ENCODE peak calls at places on chromosomes 16 and 17, in eight cellular contexts. One of them, this sample, is unnamed.

GRCh38 chr17:8572767-8573166 is 57.8 kb downstream of the MYH10 start:
- DNase-seq in GM23248: peak; percentile 22
- DNase-seq in astrocyte: no peak
- DNase-seq in HCT116: no peak
- DNase-seq in PC-9: no peak
- DNase-seq in H1: no peak
- DNase-seq in neural progenitor cell: no peak
- DNase-seq in GM23338: no peak
- DNase-seq in this sample: no peak

GRCh38 chr16:15832241-15832640 is 24.6 kb downstream of the MYH11 start:
- DNase-seq in PC-9: no peak
- DNase-seq in GM23248: no peak
- DNase-seq in neural progenitor cell: no peak
- DNase-seq in HCT116: no peak
- DNase-seq in GM23338: no peak
- DNase-seq in astrocyte: no peak
- DNase-seq in H1: no peak
- DNase-seq in this sample: no peak

GRCh38 chr17:4179071-4179470 is 36.1 kb downstream of the CYB5D2 start:
- DNase-seq in neural progenitor cell: no peak
- DNase-seq in GM23338: no peak
- DNase-seq in HCT116: no peak
- DNase-seq in PC-9: no peak
- DNase-seq in GM23248: no peak
- DNase-seq in astrocyte: no peak
- DNase-seq in H1: no peak
- DNase-seq in this sample: no peak

GRCh38 chr16:89320717-89321501 is 103.4 kb downstream of the ZNF778 start:
- DNase-seq in neural progenitor cell: peak; percentile 67
- DNase-seq in GM23248: peak; percentile 32
- DNase-seq in astrocyte: peak; percentile 69
- DNase-seq in PC-9: peak; percentile 76
- DNase-seq in HCT116: no peak
- DNase-seq in GM23338: peak; percentile 74
- DNase-seq in H1: no peak
- DNase-seq in this sample: no peak

GRCh38 chr16:69718365-69718764 is 8.0 kb downstream of the NQO1 start:
- DNase-seq in astrocyte: no peak
- DNase-seq in GM23338: no peak
- DNase-seq in PC-9: no peak
- DNase-seq in H1: no peak
- DNase-seq in neural progenitor cell: no peak
- DNase-seq in GM23248: no peak
- DNase-seq in HCT116: no peak
- DNase-seq in this sample: no peak

GRCh38 chr17:29699283-29699682 is 76.6 kb upstream of the CORO6 start:
- DNase-seq in GM23338: no peak
- DNase-seq in neural progenitor cell: no peak
- DNase-seq in GM23248: no peak
- DNase-seq in astrocyte: no peak
- DNase-seq in H1: no peak
- DNase-seq in HCT116: no peak
- DNase-seq in PC-9: no peak
- DNase-seq in this sample: no peak

GRCh38 chr17:67615011-67615561 is 102.7 kb upstream of the NOL11 start:
- DNase-seq in neural progenitor cell: peak; percentile 15
- DNase-seq in GM23248: no peak
- DNase-seq in GM23338: peak; percentile 40
- DNase-seq in H1: no peak
- DNase-seq in HCT116: no peak
- DNase-seq in astrocyte: peak; percentile 25
- DNase-seq in PC-9: no peak
- DNase-seq in this sample: no peak

GRCh38 chr17:4532860-4533521 is 22.2 kb downstream of the MYBBP1A start:
- DNase-seq in PC-9: no peak
- DNase-seq in H1: no peak
- DNase-seq in HCT116: no peak
- DNase-seq in GM23248: no peak
- DNase-seq in neural progenitor cell: no peak
- DNase-seq in GM23338: no peak
- DNase-seq in astrocyte: no peak
- DNase-seq in this sample: no peak

GRCh38 chr16:89089142-89089541 is 4.5 kb upstream of the ACSF3 start:
- DNase-seq in astrocyte: no peak
- DNase-seq in neural progenitor cell: peak; percentile 40
- DNase-seq in GM23338: peak; percentile 53
- DNase-seq in GM23248: no peak
- DNase-seq in HCT116: no peak
- DNase-seq in PC-9: no peak
- DNase-seq in H1: no peak
- DNase-seq in this sample: no peak

GRCh38 chr17:46262271-46262670 is 32.7 kb upstream of the LRRC37A start:
- DNase-seq in neural progenitor cell: no peak
- DNase-seq in astrocyte: no peak
- DNase-seq in HCT116: no peak
- DNase-seq in H1: no peak
- DNase-seq in GM23338: no peak
- DNase-seq in GM23248: no peak
- DNase-seq in PC-9: no peak
- DNase-seq in this sample: no peak

GRCh38 chr17:18963126-18964017 is 11.4 kb downstream of the SLC5A10 start:
- DNase-seq in neural progenitor cell: no peak
- DNase-seq in H1: no peak
- DNase-seq in HCT116: no peak
- DNase-seq in GM23248: peak; percentile 77
- DNase-seq in astrocyte: no peak
- DNase-seq in GM23338: no peak
- DNase-seq in PC-9: no peak
- DNase-seq in this sample: no peak

GRCh38 chr17:59366773-59367656 is 35.6 kb downstream of the YPEL2 start:
- DNase-seq in astrocyte: peak; percentile 74
- DNase-seq in H1: no peak
- DNase-seq in GM23338: no peak
- DNase-seq in PC-9: no peak
- DNase-seq in HCT116: no peak
- DNase-seq in GM23248: peak; percentile 67
- DNase-seq in neural progenitor cell: no peak
- DNase-seq in this sample: no peak

GRCh38 chr16:165539-166374 is at the start of gene HBM:
- DNase-seq in GM23248: no peak
- DNase-seq in astrocyte: no peak
- DNase-seq in neural progenitor cell: peak; percentile 43
- DNase-seq in PC-9: no peak
- DNase-seq in H1: no peak
- DNase-seq in GM23338: peak; percentile 40
- DNase-seq in HCT116: no peak
- DNase-seq in this sample: no peak
- TF ChIP-seq EZH2 in GM23248: peak; percentile 88
- TF ChIP-seq EZH2 in astrocyte: peak; percentile 84
- TF ChIP-seq EZH2 in neural progenitor cell: peak; percentile 100
- TF ChIP-seq EZH2 in PC-9: no peak
- TF ChIP-seq EZH2 in H1: peak; percentile 94
- TF ChIP-seq EZH2 in GM23338: peak; percentile 85
- TF ChIP-seq EZH2 in HCT116: no peak
- TF ChIP-seq EZH2 in this sample: no peak

GRCh38 chr16:68645494-68646388 is 631 bp downstream of the CDH3 start:
- DNase-seq in GM23338: peak; percentile 90
- DNase-seq in PC-9: peak; percentile 44
- DNase-seq in H1: no peak
- DNase-seq in astrocyte: no peak
- DNase-seq in GM23248: peak; percentile 13
- DNase-seq in HCT116: no peak
- DNase-seq in neural progenitor cell: peak; percentile 86
- DNase-seq in this sample: no peak
- TF ChIP-seq EZH2 in GM23338: no peak
- TF ChIP-seq EZH2 in PC-9: no peak
- TF ChIP-seq EZH2 in H1: no peak
- TF ChIP-seq EZH2 in astrocyte: peak; percentile 91
- TF ChIP-seq EZH2 in GM23248: peak; percentile 67
- TF ChIP-seq EZH2 in HCT116: no peak
- TF ChIP-seq EZH2 in neural progenitor cell: no peak
- TF ChIP-seq EZH2 in this sample: no peak

GRCh38 chr17:51536627-51537026 is 276.3 kb downstream of the UTP18 start:
- DNase-seq in neural progenitor cell: no peak
- DNase-seq in HCT116: no peak
- DNase-seq in astrocyte: no peak
- DNase-seq in GM23248: no peak
- DNase-seq in GM23338: no peak
- DNase-seq in H1: no peak
- DNase-seq in PC-9: no peak
- DNase-seq in this sample: no peak

GRCh38 chr17:51541215-51541614 is 280.9 kb downstream of the UTP18 start:
- DNase-seq in GM23248: no peak
- DNase-seq in neural progenitor cell: no peak
- DNase-seq in PC-9: no peak
- DNase-seq in H1: no peak
- DNase-seq in GM23338: no peak
- DNase-seq in astrocyte: no peak
- DNase-seq in HCT116: no peak
- DNase-seq in this sample: no peak

GRCh38 chr17:51540151-51540550 is 279.8 kb downstream of the UTP18 start:
- DNase-seq in H1: no peak
- DNase-seq in HCT116: peak; percentile 26
- DNase-seq in neural progenitor cell: no peak
- DNase-seq in PC-9: no peak
- DNase-seq in astrocyte: no peak
- DNase-seq in GM23248: no peak
- DNase-seq in GM23338: peak; percentile 5
- DNase-seq in this sample: no peak

GRCh38 chr17:51537996-51538550 is 277.7 kb downstream of the UTP18 start:
- DNase-seq in GM23338: no peak
- DNase-seq in PC-9: no peak
- DNase-seq in H1: no peak
- DNase-seq in astrocyte: no peak
- DNase-seq in neural progenitor cell: no peak
- DNase-seq in GM23248: no peak
- DNase-seq in HCT116: no peak
- DNase-seq in this sample: no peak
- TF ChIP-seq EZH2 in GM23338: no peak
- TF ChIP-seq EZH2 in PC-9: no peak
- TF ChIP-seq EZH2 in H1: no peak
- TF ChIP-seq EZH2 in astrocyte: no peak
- TF ChIP-seq EZH2 in neural progenitor cell: no peak
- TF ChIP-seq EZH2 in GM23248: no peak
- TF ChIP-seq EZH2 in HCT116: no peak
- TF ChIP-seq EZH2 in this sample: no peak

GRCh38 chr17:48617515-48618365 is 2.6 kb upstream of the HOXB8 start:
- DNase-seq in HCT116: no peak
- DNase-seq in astrocyte: no peak
- DNase-seq in GM23248: peak; percentile 21
- DNase-seq in PC-9: no peak
- DNase-seq in neural progenitor cell: no peak
- DNase-seq in GM23338: peak; percentile 58
- DNase-seq in H1: no peak
- DNase-seq in this sample: no peak
- TF ChIP-seq EZH2 in HCT116: no peak
- TF ChIP-seq EZH2 in astrocyte: peak; percentile 95
- TF ChIP-seq EZH2 in GM23248: peak; percentile 40
- TF ChIP-seq EZH2 in PC-9: no peak
- TF ChIP-seq EZH2 in neural progenitor cell: no peak
- TF ChIP-seq EZH2 in GM23338: peak; percentile 96
- TF ChIP-seq EZH2 in H1: peak; percentile 96
- TF ChIP-seq EZH2 in this sample: no peak

GRCh38 chr17:51805220-51805619 is 353.3 kb downstream of the CA10 start:
- DNase-seq in astrocyte: no peak
- DNase-seq in GM23338: no peak
- DNase-seq in neural progenitor cell: no peak
- DNase-seq in PC-9: no peak
- DNase-seq in HCT116: no peak
- DNase-seq in H1: no peak
- DNase-seq in GM23248: no peak
- DNase-seq in this sample: no peak

GRCh38 chr17:51799981-51800380 is 358.5 kb downstream of the CA10 start:
- DNase-seq in HCT116: no peak
- DNase-seq in PC-9: no peak
- DNase-seq in GM23338: no peak
- DNase-seq in neural progenitor cell: no peak
- DNase-seq in GM23248: no peak
- DNase-seq in H1: no peak
- DNase-seq in astrocyte: no peak
- DNase-seq in this sample: no peak

GRCh38 chr17:51803161-51803560 is 355.4 kb downstream of the CA10 start:
- DNase-seq in PC-9: no peak
- DNase-seq in GM23248: no peak
- DNase-seq in neural progenitor cell: peak; percentile 28
- DNase-seq in H1: no peak
- DNase-seq in GM23338: peak; percentile 24
- DNase-seq in HCT116: no peak
- DNase-seq in astrocyte: no peak
- DNase-seq in this sample: no peak

GRCh38 chr17:51801626-51802025 is 356.9 kb downstream of the CA10 start:
- DNase-seq in neural progenitor cell: no peak
- DNase-seq in GM23338: no peak
- DNase-seq in GM23248: no peak
- DNase-seq in astrocyte: no peak
- DNase-seq in HCT116: no peak
- DNase-seq in PC-9: no peak
- DNase-seq in H1: no peak
- DNase-seq in this sample: no peak

GRCh38 chr17:51802544-51802943 is 356.0 kb downstream of the CA10 start:
- DNase-seq in PC-9: no peak
- DNase-seq in neural progenitor cell: no peak
- DNase-seq in astrocyte: no peak
- DNase-seq in GM23338: no peak
- DNase-seq in GM23248: no peak
- DNase-seq in H1: no peak
- DNase-seq in HCT116: no peak
- DNase-seq in this sample: no peak
- TF ChIP-seq EZH2 in PC-9: no peak
- TF ChIP-seq EZH2 in neural progenitor cell: no peak
- TF ChIP-seq EZH2 in astrocyte: no peak
- TF ChIP-seq EZH2 in GM23338: no peak
- TF ChIP-seq EZH2 in GM23248: no peak
- TF ChIP-seq EZH2 in H1: no peak
- TF ChIP-seq EZH2 in HCT116: no peak
- TF ChIP-seq EZH2 in this sample: no peak

GRCh38 chr16:66926171-66926570 is 836 bp upstream of the RRAD start:
- DNase-seq in astrocyte: no peak
- DNase-seq in PC-9: no peak
- DNase-seq in H1: no peak
- DNase-seq in GM23248: peak; percentile 26
- DNase-seq in GM23338: no peak
- DNase-seq in HCT116: no peak
- DNase-seq in neural progenitor cell: no peak
- DNase-seq in this sample: no peak

GRCh38 chr16:66924527-66925321 is 611 bp downstream of the RRAD start:
- DNase-seq in HCT116: no peak
- DNase-seq in H1: no peak
- DNase-seq in GM23248: peak; percentile 63
- DNase-seq in GM23338: peak; percentile 79
- DNase-seq in PC-9: peak; percentile 34
- DNase-seq in astrocyte: no peak
- DNase-seq in neural progenitor cell: peak; percentile 87
- DNase-seq in this sample: no peak

GRCh38 chr16:66923866-66924265 is 1.5 kb downstream of the RRAD start:
- DNase-seq in HCT116: no peak
- DNase-seq in astrocyte: no peak
- DNase-seq in GM23338: no peak
- DNase-seq in PC-9: no peak
- DNase-seq in H1: no peak
- DNase-seq in GM23248: no peak
- DNase-seq in neural progenitor cell: no peak
- DNase-seq in this sample: no peak

GRCh38 chr16:66927012-66927436 is 1.7 kb upstream of the RRAD start:
- DNase-seq in HCT116: no peak
- DNase-seq in GM23248: peak; percentile 94
- DNase-seq in astrocyte: peak; percentile 89
- DNase-seq in GM23338: peak; percentile 40
- DNase-seq in H1: no peak
- DNase-seq in neural progenitor cell: no peak
- DNase-seq in PC-9: peak; percentile 91
- DNase-seq in this sample: no peak

GRCh38 chr16:66925322-66925840 is at the start of gene RRAD:
- DNase-seq in GM23248: peak; percentile 54
- DNase-seq in H1: no peak
- DNase-seq in neural progenitor cell: peak; percentile 54
- DNase-seq in GM23338: peak; percentile 50
- DNase-seq in PC-9: no peak
- DNase-seq in astrocyte: no peak
- DNase-seq in HCT116: no peak
- DNase-seq in this sample: no peak
- TF ChIP-seq EZH2 in GM23248: peak; percentile 72
- TF ChIP-seq EZH2 in H1: peak; percentile 81
- TF ChIP-seq EZH2 in neural progenitor cell: peak; percentile 92
- TF ChIP-seq EZH2 in GM23338: peak; percentile 68
- TF ChIP-seq EZH2 in PC-9: no peak
- TF ChIP-seq EZH2 in astrocyte: peak; percentile 94
- TF ChIP-seq EZH2 in HCT116: no peak
- TF ChIP-seq EZH2 in this sample: peak; percentile 74